ENCODE peak calls at places on chromosomes 13 and 19, in ten cellular contexts. W is B cell; F is neural progenitor cell; N is activated T-cell treated with anti-CD3 and anti-CD28 coated beads for 1 hour; C is CD4-positive, alpha-beta T cell; H is fibroblast of lung; O is heart left ventricle; R is cardiac septum; Y is AG09319; A is stimulated activated CD4-positive, alpha-beta T cell treated with anti-CD3 and anti-CD28 coated beads, Interleukin-1b, Interleukin-23, amount 100 ng/mL, for 24 hours. M is an unnamed sample.

GRCh38 chr13:46684287-46685001 is 112.5 kb downstream of the ESD start:
- DNase-seq in W (no peak), F (peak; percentile 69), N (no peak), C (no peak), H (peak; percentile 23), O (no peak), R (no peak), Y (no peak), A (no peak), M (no peak)

GRCh38 chr19:5967571-5967970 is 10.4 kb downstream of the RANBP3 start:
- DNase-seq in W (no peak), F (no peak), N (no peak), C (no peak), H (no peak), O (no peak), R (no peak), Y (no peak), A (no peak), M (no peak)

GRCh38 chr19:47609885-47610545 is 1.1 kb downstream of the BICRA start:
- DNase-seq in W (no peak), F (peak; percentile 84), N (peak; percentile 40), C (peak; percentile 42), H (peak; percentile 36), O (peak; percentile 50), R (peak; percentile 78), Y (no peak), A (no peak), M (no peak)

GRCh38 chr19:55486971-55487883 is 1.0 kb upstream of the SSC5D start:
- DNase-seq in W (no peak), F (peak; percentile 44), N (no peak), C (no peak), H (peak; percentile 98), O (peak; percentile 84), R (no peak), Y (peak; percentile 94), A (no peak), M (no peak)

GRCh38 chr13:113862766-113863510 is 938 bp downstream of the GAS6 start:
- DNase-seq in W (no peak), F (peak; percentile 72), N (no peak), C (no peak), H (peak; percentile 42), O (peak; percentile 87), R (peak; percentile 80), Y (no peak), A (no peak), M (no peak)

GRCh38 chr13:98280176-98280510 is 103.1 kb upstream of the RNF113B start:
- DNase-seq in W (no peak), F (no peak), N (no peak), C (no peak), H (no peak), O (no peak), R (no peak), Y (no peak), A (no peak), M (no peak)

GRCh38 chr19:57558525-57558924 is 1.1 kb downstream of the ZNF550 start:
- DNase-seq in W (no peak), F (no peak), N (no peak), C (no peak), H (peak; percentile 18), O (no peak), R (no peak), Y (no peak), A (no peak), M (no peak)

GRCh38 chr13:80753951-80754350 is 413.0 kb upstream of the SPRY2 start:
- DNase-seq in W (no peak), F (no peak), N (no peak), C (no peak), H (no peak), O (no peak), R (no peak), Y (no peak), A (no peak), M (no peak)

GRCh38 chr13:114131581-114132418 is 623 bp downstream of the RASA3 start:
- DNase-seq in W (no peak), F (peak; percentile 64), N (no peak), C (peak; percentile 32), H (peak; percentile 59), O (peak; percentile 39), R (no peak), Y (no peak), A (no peak), M (peak; percentile 92)

GRCh38 chr19:12788682-12789097 is 2.6 kb upstream of the JUNB start:
- DNase-seq in W (peak; percentile 84), F (peak; percentile 70), N (no peak), C (no peak), H (no peak), O (peak; percentile 94), R (peak; percentile 92), Y (no peak), A (no peak), M (no peak)

GRCh38 chr19:55391191-55391670 is 5.5 kb downstream of the RPL28 start:
- DNase-seq in W (no peak), F (no peak), N (no peak), C (no peak), H (no peak), O (peak; percentile 19), R (no peak), Y (no peak), A (no peak), M (no peak)

GRCh38 chr13:46756977-46757376 is 40.0 kb downstream of the ESD start:
- DNase-seq in W (no peak), F (no peak), N (no peak), C (no peak), H (peak; percentile 22), O (no peak), R (no peak), Y (peak; percentile 19), A (no peak), M (no peak)

GRCh38 chr13:33633701-33634525 is 184.0 kb upstream of the RFC3 start:
- DNase-seq in W (no peak), F (no peak), N (no peak), C (no peak), H (peak; percentile 47), O (no peak), R (no peak), Y (no peak), A (no peak), M (no peak)

GRCh38 chr13:48858122-48858521 is 117.6 kb upstream of the FNDC3A start:
- DNase-seq in W (no peak), F (no peak), N (no peak), C (no peak), H (no peak), O (no peak), R (no peak), Y (no peak), A (no peak), M (no peak)

GRCh38 chr19:11580665-11581418 is 3.4 kb upstream of the ACP5 start:
- DNase-seq in W (no peak), F (no peak), N (no peak), C (no peak), H (no peak), O (no peak), R (no peak), Y (no peak), A (no peak), M (no peak)

GRCh38 chr19:6376512-6377193 is 920 bp upstream of the PSPN start:
- DNase-seq in W (no peak), F (no peak), N (no peak), C (no peak), H (no peak), O (no peak), R (no peak), Y (no peak), A (no peak), M (no peak)

GRCh38 chr19:58406818-58407657 is 1.4 kb upstream of the ZNF584 start:
- DNase-seq in W (no peak), F (peak; percentile 45), N (no peak), C (no peak), H (no peak), O (no peak), R (no peak), Y (no peak), A (no peak), M (no peak)

GRCh38 chr19:23263870-23264590 is 13.8 kb upstream of the ZNF724 start:
- DNase-seq in W (no peak), F (no peak), N (no peak), C (no peak), H (no peak), O (no peak), R (no peak), Y (no peak), A (no peak), M (no peak)

GRCh38 chr19:43316591-43317319 is 36.7 kb upstream of the CD177 start:
- DNase-seq in W (no peak), F (peak; percentile 91), N (no peak), C (no peak), H (peak; percentile 25), O (no peak), R (no peak), Y (no peak), A (no peak), M (no peak)

GRCh38 chr19:49133621-49134454 is 14.5 kb downstream of the PPFIA3 start:
- DNase-seq in W (no peak), F (peak; percentile 67), N (peak; percentile 47), C (peak; percentile 34), H (peak; percentile 20), O (peak; percentile 77), R (no peak), Y (no peak), A (no peak), M (no peak)

GRCh38 chr13:40306817-40307216 is 359.6 kb downstream of the FOXO1 start:
- DNase-seq in W (no peak), F (no peak), N (no peak), C (no peak), H (no peak), O (no peak), R (no peak), Y (no peak), A (no peak), M (no peak)

GRCh38 chr19:7397687-7398086 is 49.0 kb downstream of the ARHGEF18 start:
- DNase-seq in W (no peak), F (no peak), N (no peak), C (no peak), H (peak; percentile 97), O (no peak), R (no peak), Y (no peak), A (no peak), M (no peak)

GRCh38 chr13:50132937-50133276 is 117.7 kb downstream of the KCNRG start:
- DNase-seq in W (no peak), F (peak; percentile 48), N (no peak), C (no peak), H (no peak), O (no peak), R (no peak), Y (no peak), A (no peak), M (no peak)

GRCh38 chr19:47020132-47020805 is 632 bp downstream of the NPAS1 start:
- DNase-seq in W (no peak), F (peak; percentile 74), N (no peak), C (no peak), H (no peak), O (no peak), R (no peak), Y (no peak), A (no peak), M (no peak)

M was measured in chondrocyte.